ENCODE peak calls at places on chromosome 15, in four cellular contexts. E is stomach, M is heart left ventricle, T is keratinocyte. B is an unnamed sample.

GRCh38 chr15:65100427-65100826 is 14.6 kb downstream of the UBAP1L start:
- DNase-seq in E (no peak), M (no peak), T (no peak), B (no peak)

GRCh38 chr15:76199106-76200082 is 111.9 kb downstream of the ETFA start:
- DNase-seq in E (no peak), M (peak; percentile 75), T (no peak), B (no peak)

GRCh38 chr15:91872356-91873132 is 19.0 kb downstream of the SLCO3A1 start:
- DNase-seq in E (peak; percentile 48), M (no peak), T (no peak), B (no peak)

GRCh38 chr15:90557147-90557546 is 27.4 kb downstream of the CRTC3 start:
- DNase-seq in E (no peak), M (no peak), T (no peak), B (no peak)

GRCh38 chr15:100740105-100740504 is 137.7 kb downstream of the ASB7 start:
- DNase-seq in E (no peak), M (no peak), T (no peak), B (no peak)

GRCh38 chr15:31399544-31400171 is 73.0 kb downstream of the KLF13 start:
- DNase-seq in E (no peak), M (no peak), T (no peak), B (no peak)

GRCh38 chr15:34354286-34354685 is 11.2 kb downstream of the NUTM1 start:
- DNase-seq in E (no peak), M (no peak), T (no peak), B (no peak)

GRCh38 chr15:25931846-25932245 is 68.7 kb upstream of the ATP10A start:
- DNase-seq in E (no peak), M (no peak), T (no peak), B (no peak)

GRCh38 chr15:51846463-51847230 is 17.2 kb downstream of the TMOD3 start:
- DNase-seq in E (no peak), M (no peak), T (no peak), B (no peak)

GRCh38 chr15:43118829-43119228 is 13.0 kb upstream of the UBR1 start:
- DNase-seq in E (no peak), M (no peak), T (no peak), B (no peak)

GRCh38 chr15:85854345-85855097 is 59.8 kb upstream of the KLHL25 start:
- DNase-seq in E (no peak), M (no peak), T (no peak), B (peak; percentile 40)

GRCh38 chr15:52289629-52290081 is 5.9 kb downstream of the MYO5C start:
- DNase-seq in E (peak; percentile 66), M (no peak), T (no peak), B (no peak)

GRCh38 chr15:40870716-40871115 is 3.3 kb downstream of the RHOV start:
- DNase-seq in E (no peak), M (no peak), T (no peak), B (no peak)

GRCh38 chr15:45630958-45631691 is 3.7 kb upstream of the SQOR start:
- DNase-seq in E (no peak), M (no peak), T (peak; percentile 90), B (no peak)

GRCh38 chr15:85618956-85619491 is 175.7 kb downstream of the KLHL25 start:
- DNase-seq in E (peak; percentile 53), M (peak; percentile 84), T (peak; percentile 35), B (no peak)

GRCh38 chr15:65323071-65323511 is 18.6 kb downstream of the RNU5B-1 start:
- DNase-seq in E (no peak), M (peak; percentile 86), T (no peak), B (peak; percentile 97)

GRCh38 chr15:74955796-74956647 is 550 bp downstream of the RPP25 start:
- DNase-seq in E (peak; percentile 89), M (peak; percentile 83), T (no peak), B (peak; percentile 36)

GRCh38 chr15:25329685-25330084 is 109.1 kb downstream of the UBE3A start:
- DNase-seq in E (no peak), M (no peak), T (no peak), B (no peak)

GRCh38 chr15:68175527-68175926 is 29.6 kb downstream of the CALML4 start:
- DNase-seq in E (no peak), M (no peak), T (no peak), B (no peak)

GRCh38 chr15:33737687-33738606 is 230.3 kb upstream of the CHRM5 start:
- DNase-seq in E (peak; percentile 34), M (no peak), T (no peak), B (peak; percentile 52)

GRCh38 chr15:97998307-97999071 is 38.0 kb downstream of the ARRDC4 start:
- DNase-seq in E (no peak), M (no peak), T (no peak), B (no peak)

GRCh38 chr15:71115567-71116351 is 488 bp downstream of the THSD4 start:
- DNase-seq in E (peak; percentile 66), M (peak; percentile 60), T (no peak), B (peak; percentile 39)

GRCh38 chr15:41578736-41579383 is 19.8 kb downstream of the TYRO3 start:
- DNase-seq in E (no peak), M (no peak), T (no peak), B (no peak)

GRCh38 chr15:81258455-81258854 is 61.8 kb downstream of the IL16 start:
- DNase-seq in E (no peak), M (no peak), T (no peak), B (no peak)

GRCh38 chr15:68195336-68196112 is 9.6 kb downstream of the CALML4 start:
- DNase-seq in E (no peak), M (no peak), T (no peak), B (no peak)

GRCh38 chr15:101676965-101677364 is 24.8 kb upstream of the TM2D3 start:
- DNase-seq in E (no peak), M (no peak), T (no peak), B (no peak)

GRCh38 chr15:38041576-38041975 is 107.1 kb downstream of the TMCO5A start:
- DNase-seq in E (no peak), M (no peak), T (no peak), B (no peak)

GRCh38 chr15:61038910-61039309 is 190.2 kb downstream of the RORA start:
- DNase-seq in E (no peak), M (no peak), T (no peak), B (no peak)

GRCh38 chr15:30990036-30990435 is 1.4 kb downstream of the MTMR10 start:
- DNase-seq in E (no peak), M (no peak), T (no peak), B (no peak)

GRCh38 chr15:58761010-58761388 is 10.1 kb upstream of the MINDY2 start:
- DNase-seq in E (no peak), M (no peak), T (no peak), B (no peak)

GRCh38 chr15:40108061-40108854 is 421 bp downstream of the BMF start:
- DNase-seq in E (peak; percentile 56), M (peak; percentile 86), T (no peak), B (no peak)

GRCh38 chr15:58243083-58243482 is 104.9 kb downstream of the AQP9 start:
- DNase-seq in E (no peak), M (no peak), T (no peak), B (peak; percentile 48)

GRCh38 chr15:52085289-52085688 is 27.3 kb downstream of the BCL2L10 start:
- DNase-seq in E (no peak), M (no peak), T (no peak), B (no peak)

GRCh38 chr15:76684002-76684401 is 221.1 kb downstream of the SCAPER start:
- DNase-seq in E (no peak), M (no peak), T (no peak), B (no peak)

GRCh38 chr15:63218114-63218808 is 28.9 kb downstream of the RAB8B start:
- DNase-seq in E (no peak), M (no peak), T (no peak), B (no peak)
- H3K4me1 ChIP-seq in E (peaks cover 7% of the 10 kb centered on the region), M (peaks cover 56% of the 10 kb centered on the region), T (peaks cover 20% of the 10 kb centered on the region), B (no peaks in the 10 kb centered on the region)

DNA sequence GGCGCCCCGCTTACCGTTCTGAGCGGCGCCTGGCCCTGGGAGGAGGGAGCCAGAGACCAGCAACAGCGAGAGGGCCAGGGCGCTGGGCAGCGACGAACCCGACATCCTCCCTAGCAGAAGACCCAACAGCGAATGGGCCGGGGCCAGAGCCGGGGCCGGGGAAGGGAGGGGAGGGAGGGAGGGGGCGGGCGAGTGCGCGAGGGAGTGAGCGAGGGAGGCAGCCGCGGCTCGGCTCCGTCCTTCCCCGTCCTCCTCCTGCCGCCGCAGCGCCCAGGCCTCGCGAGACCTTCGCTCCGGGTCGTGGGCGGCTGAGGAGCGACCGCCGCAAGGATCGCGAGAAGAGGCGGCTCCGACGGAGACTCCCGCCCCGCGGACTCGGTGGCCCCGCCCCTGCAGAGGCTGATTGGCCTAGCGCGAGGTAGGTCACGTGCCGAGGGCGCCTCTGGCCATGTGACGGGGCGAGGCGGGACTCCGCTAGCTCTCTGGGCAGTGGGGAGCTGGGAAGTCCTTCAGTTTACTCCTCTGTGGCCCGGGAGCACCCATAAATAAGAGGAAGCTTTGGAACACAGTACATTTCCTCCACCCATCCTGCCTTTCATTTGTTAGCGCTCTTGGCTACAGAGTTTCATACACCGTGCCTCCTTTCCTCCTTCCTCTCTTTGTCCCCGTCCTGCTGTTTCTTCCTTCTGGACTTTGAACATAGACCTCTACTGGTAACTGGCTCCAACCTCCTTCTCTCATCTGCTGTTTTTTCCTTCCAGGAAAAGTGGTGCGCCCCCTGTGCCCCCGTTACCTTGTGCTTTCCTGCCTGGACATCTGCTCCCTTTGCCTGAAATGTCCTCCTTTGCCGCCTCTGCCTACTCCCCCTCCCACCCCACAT is at the start of gene NPTN:
- DNase-seq in E (peak; percentile 99), M (peak; percentile 99), T (peak; percentile 86), B (peak; percentile 99)
- H3K4me1 ChIP-seq in E (peaks cover 39% of the 10 kb centered on the region), M (peaks cover 51% of the 10 kb centered on the region), T (peaks cover 59% of the 10 kb centered on the region), B (peaks cover 7% of the 10 kb centered on the region)

DNA sequence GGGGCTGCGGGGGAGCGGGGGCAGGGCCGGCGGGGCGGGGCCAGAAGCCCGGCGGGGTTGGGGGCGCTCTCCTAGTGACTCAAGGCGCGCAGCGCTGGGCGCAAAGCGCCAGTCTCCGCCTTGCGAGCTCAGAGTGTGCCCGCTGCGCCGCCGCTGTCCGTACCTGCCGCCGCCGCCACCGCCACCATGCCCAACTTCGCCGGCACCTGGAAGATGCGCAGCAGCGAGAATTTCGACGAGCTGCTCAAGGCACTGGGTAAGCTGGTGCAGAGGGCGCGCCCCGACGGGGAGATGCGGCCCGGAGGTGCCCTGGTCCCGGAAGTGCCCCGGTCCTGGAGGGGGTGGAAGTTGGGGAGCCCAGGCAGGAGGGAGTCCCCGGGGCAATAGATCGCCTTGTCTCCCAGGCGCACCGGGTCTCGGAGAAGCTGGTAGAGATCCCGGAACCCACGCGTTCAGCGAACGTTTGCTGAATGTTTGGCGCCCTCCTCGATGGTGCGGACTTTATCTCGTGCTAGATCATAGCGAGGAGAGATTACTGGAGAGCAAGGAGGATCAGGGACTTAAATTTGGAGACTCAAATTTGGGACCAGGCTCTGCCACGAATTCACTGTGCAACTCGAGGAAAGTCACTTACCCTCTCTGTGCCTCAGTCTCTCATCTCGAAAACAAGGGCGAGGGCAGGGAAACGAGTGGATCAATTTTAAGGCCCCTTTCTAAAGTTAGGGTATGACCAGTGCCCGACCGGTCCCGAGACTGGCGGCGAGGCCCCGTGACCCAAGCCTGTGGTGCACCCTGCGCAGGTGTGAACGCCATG is at the start of gene CRABP1:
- DNase-seq in E (no peak), M (no peak), T (no peak), B (peak; percentile 51)
- H3K4me1 ChIP-seq in E (peaks cover 17% of the 10 kb centered on the region), M (peaks cover 6% of the 10 kb centered on the region), T (no peaks in the 10 kb centered on the region), B (peaks cover 6% of the 10 kb centered on the region)

GRCh38 chr15:28953573-28954195 is 67.9 kb downstream of the APBA2 start:
- DNase-seq in E (no peak), M (no peak), T (no peak), B (no peak)

GRCh38 chr15:28947241-28947674 is 61.5 kb downstream of the APBA2 start:
- DNase-seq in E (no peak), M (no peak), T (no peak), B (no peak)

GRCh38 chr15:28952666-28953491 is 67.1 kb downstream of the APBA2 start:
- DNase-seq in E (no peak), M (no peak), T (no peak), B (no peak)

GRCh38 chr15:28948036-28948435 is 62.3 kb downstream of the APBA2 start:
- DNase-seq in E (no peak), M (no peak), T (no peak), B (no peak)

GRCh38 chr15:28950916-28951315 is 65.1 kb downstream of the APBA2 start:
- DNase-seq in E (no peak), M (no peak), T (no peak), B (no peak)
- H3K4me1 ChIP-seq in E (no peaks in the 10 kb centered on the region), M (no peaks in the 10 kb centered on the region), T (no peaks in the 10 kb centered on the region), B (peaks cover 30% of the 10 kb centered on the region)